ENCODE peak calls at places on chromosomes 1 and 21, in eight cellular contexts. One of them, this sample, is unnamed.

GRCh38 chr1:232891656-232892317 is 58.6 kb upstream of the NTPCR start:
- DNase-seq in OCI-LY7: no peak
- DNase-seq in MM.1S: no peak
- DNase-seq in small intestine: no peak
- DNase-seq in ascending aorta: no peak
- DNase-seq in cardiac muscle cell: no peak
- DNase-seq in heart right ventricle: no peak
- DNase-seq in RWPE2: no peak
- DNase-seq in this sample: no peak

GRCh38 chr1:30467101-30467500 is 256.3 kb downstream of the MATN1 start:
- DNase-seq in OCI-LY7: no peak
- DNase-seq in MM.1S: no peak
- DNase-seq in small intestine: no peak
- DNase-seq in ascending aorta: no peak
- DNase-seq in cardiac muscle cell: no peak
- DNase-seq in heart right ventricle: no peak
- DNase-seq in RWPE2: peak; percentile 16
- DNase-seq in this sample: no peak

GRCh38 chr21:33924766-33925100 is 9.1 kb upstream of the ATP5PO start:
- DNase-seq in OCI-LY7: no peak
- DNase-seq in MM.1S: no peak
- DNase-seq in small intestine: peak; percentile 25
- DNase-seq in ascending aorta: no peak
- DNase-seq in cardiac muscle cell: no peak
- DNase-seq in heart right ventricle: no peak
- DNase-seq in RWPE2: no peak
- DNase-seq in this sample: no peak

GRCh38 chr1:12608311-12608957 is 9.6 kb downstream of the DHRS3 start:
- DNase-seq in OCI-LY7: no peak
- DNase-seq in MM.1S: no peak
- DNase-seq in small intestine: peak; percentile 32
- DNase-seq in ascending aorta: no peak
- DNase-seq in cardiac muscle cell: no peak
- DNase-seq in heart right ventricle: no peak
- DNase-seq in RWPE2: no peak
- DNase-seq in this sample: no peak

GRCh38 chr1:221672160-221672762 is 69.6 kb downstream of the DUSP10 start:
- DNase-seq in OCI-LY7: no peak
- DNase-seq in MM.1S: no peak
- DNase-seq in small intestine: no peak
- DNase-seq in ascending aorta: no peak
- DNase-seq in cardiac muscle cell: no peak
- DNase-seq in heart right ventricle: no peak
- DNase-seq in RWPE2: no peak
- DNase-seq in this sample: no peak

GRCh38 chr1:112818990-112819689 is 104.0 kb upstream of the PPM1J start:
- DNase-seq in OCI-LY7: no peak
- DNase-seq in MM.1S: no peak
- DNase-seq in small intestine: peak; percentile 63
- DNase-seq in ascending aorta: no peak
- DNase-seq in cardiac muscle cell: no peak
- DNase-seq in heart right ventricle: no peak
- DNase-seq in RWPE2: no peak
- DNase-seq in this sample: no peak

GRCh38 chr1:227789042-227789880 is 26.2 kb upstream of the PRSS38 start:
- DNase-seq in OCI-LY7: no peak
- DNase-seq in MM.1S: no peak
- DNase-seq in small intestine: peak; percentile 6
- DNase-seq in ascending aorta: peak; percentile 61
- DNase-seq in cardiac muscle cell: no peak
- DNase-seq in heart right ventricle: no peak
- DNase-seq in RWPE2: no peak
- DNase-seq in this sample: no peak

GRCh38 chr21:8993943-8994639 is 1527.3 kb upstream of the TPTE start:
- DNase-seq in OCI-LY7: no peak
- DNase-seq in MM.1S: no peak
- DNase-seq in small intestine: no peak
- DNase-seq in ascending aorta: no peak
- DNase-seq in cardiac muscle cell: no peak
- DNase-seq in heart right ventricle: no peak
- DNase-seq in RWPE2: no peak
- DNase-seq in this sample: no peak

GRCh38 chr1:236057546-236057945 is 7.3 kb downstream of the NID1 start:
- DNase-seq in OCI-LY7: no peak
- DNase-seq in MM.1S: no peak
- DNase-seq in small intestine: no peak
- DNase-seq in ascending aorta: no peak
- DNase-seq in cardiac muscle cell: no peak
- DNase-seq in heart right ventricle: no peak
- DNase-seq in RWPE2: no peak
- DNase-seq in this sample: no peak
- H3K4me1 ChIP-seq in OCI-LY7: no peaks in the 10 kb centered on the region
- H3K4me1 ChIP-seq in MM.1S: no peaks in the 10 kb centered on the region
- H3K4me1 ChIP-seq in small intestine: no peaks in the 10 kb centered on the region
- H3K4me1 ChIP-seq in ascending aorta: no peaks in the 10 kb centered on the region
- H3K4me1 ChIP-seq in cardiac muscle cell: no peaks in the 10 kb centered on the region
- H3K4me1 ChIP-seq in heart right ventricle: peaks cover 72% of the 10 kb centered on the region
- H3K4me1 ChIP-seq in RWPE2: no peaks in the 10 kb centered on the region
- H3K4me1 ChIP-seq in this sample: peaks cover 8% of the 10 kb centered on the region

DNA sequence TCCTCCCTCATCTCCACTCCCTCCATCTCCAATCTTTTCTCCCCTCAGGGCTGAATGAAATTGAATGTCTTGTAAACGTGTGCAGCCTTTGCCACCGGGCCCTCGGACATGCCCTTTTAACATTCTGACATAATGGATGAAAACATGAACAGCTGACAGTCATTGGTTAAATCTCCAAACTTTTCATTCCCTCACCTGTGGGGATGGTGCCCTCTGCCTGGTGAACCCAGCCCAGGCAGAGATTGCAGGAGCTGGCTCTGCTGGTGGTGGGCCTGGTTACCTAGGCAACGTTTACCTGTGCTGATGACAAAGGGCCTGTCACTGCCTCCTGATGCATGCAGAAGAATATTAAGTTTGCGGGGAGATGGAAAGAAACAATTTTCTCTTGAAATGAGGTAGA is 21.3 kb downstream of the ST6GALNAC3 start:
- DNase-seq in OCI-LY7: no peak
- DNase-seq in MM.1S: no peak
- DNase-seq in small intestine: no peak
- DNase-seq in ascending aorta: no peak
- DNase-seq in cardiac muscle cell: no peak
- DNase-seq in heart right ventricle: no peak
- DNase-seq in RWPE2: no peak
- DNase-seq in this sample: no peak
- H3K27ac ChIP-seq in OCI-LY7: no peak overlapping the region
- H3K27ac ChIP-seq in MM.1S: no peak overlapping the region
- H3K27ac ChIP-seq in small intestine: no peak overlapping the region
- H3K27ac ChIP-seq in ascending aorta: no peak overlapping the region
- H3K27ac ChIP-seq in cardiac muscle cell: no peak overlapping the region
- H3K27ac ChIP-seq in heart right ventricle: no peak overlapping the region
- H3K27ac ChIP-seq in RWPE2: no peak overlapping the region
- H3K27ac ChIP-seq in this sample: no peak overlapping the region

GRCh38 chr1:183032122-183032921 is 9.1 kb downstream of the LAMC1 start:
- DNase-seq in OCI-LY7: no peak
- DNase-seq in MM.1S: no peak
- DNase-seq in small intestine: no peak
- DNase-seq in ascending aorta: no peak
- DNase-seq in cardiac muscle cell: no peak
- DNase-seq in heart right ventricle: no peak
- DNase-seq in RWPE2: no peak
- DNase-seq in this sample: peak; percentile 44
- H3K4me1 ChIP-seq in OCI-LY7: peaks cover 56% of the 10 kb centered on the region
- H3K4me1 ChIP-seq in MM.1S: peaks cover 24% of the 10 kb centered on the region
- H3K4me1 ChIP-seq in small intestine: no peaks in the 10 kb centered on the region
- H3K4me1 ChIP-seq in ascending aorta: no peaks in the 10 kb centered on the region
- H3K4me1 ChIP-seq in cardiac muscle cell: peaks cover 6% of the 10 kb centered on the region
- H3K4me1 ChIP-seq in heart right ventricle: peaks cover 83% of the 10 kb centered on the region
- H3K4me1 ChIP-seq in RWPE2: peaks cover 51% of the 10 kb centered on the region
- H3K4me1 ChIP-seq in this sample: peaks cover 8% of the 10 kb centered on the region

GRCh38 chr1:147545133-147545532 is 3.8 kb downstream of the BCL9 start:
- DNase-seq in OCI-LY7: peak; percentile 90
- DNase-seq in MM.1S: peak; percentile 97
- DNase-seq in small intestine: peak; percentile 45
- DNase-seq in ascending aorta: no peak
- DNase-seq in cardiac muscle cell: no peak
- DNase-seq in heart right ventricle: no peak
- DNase-seq in RWPE2: peak; percentile 82
- DNase-seq in this sample: no peak

GRCh38 chr1:147549526-147549925 is 8.2 kb downstream of the BCL9 start:
- DNase-seq in OCI-LY7: no peak
- DNase-seq in MM.1S: peak; percentile 50
- DNase-seq in small intestine: no peak
- DNase-seq in ascending aorta: no peak
- DNase-seq in cardiac muscle cell: no peak
- DNase-seq in heart right ventricle: no peak
- DNase-seq in RWPE2: no peak
- DNase-seq in this sample: no peak

GRCh38 chr1:147551036-147551435 is 9.7 kb downstream of the BCL9 start:
- DNase-seq in OCI-LY7: no peak
- DNase-seq in MM.1S: no peak
- DNase-seq in small intestine: no peak
- DNase-seq in ascending aorta: no peak
- DNase-seq in cardiac muscle cell: no peak
- DNase-seq in heart right ventricle: no peak
- DNase-seq in RWPE2: no peak
- DNase-seq in this sample: no peak

GRCh38 chr1:147550302-147550937 is 9.1 kb downstream of the BCL9 start:
- DNase-seq in OCI-LY7: no peak
- DNase-seq in MM.1S: no peak
- DNase-seq in small intestine: no peak
- DNase-seq in ascending aorta: no peak
- DNase-seq in cardiac muscle cell: no peak
- DNase-seq in heart right ventricle: no peak
- DNase-seq in RWPE2: no peak
- DNase-seq in this sample: no peak

DNA sequence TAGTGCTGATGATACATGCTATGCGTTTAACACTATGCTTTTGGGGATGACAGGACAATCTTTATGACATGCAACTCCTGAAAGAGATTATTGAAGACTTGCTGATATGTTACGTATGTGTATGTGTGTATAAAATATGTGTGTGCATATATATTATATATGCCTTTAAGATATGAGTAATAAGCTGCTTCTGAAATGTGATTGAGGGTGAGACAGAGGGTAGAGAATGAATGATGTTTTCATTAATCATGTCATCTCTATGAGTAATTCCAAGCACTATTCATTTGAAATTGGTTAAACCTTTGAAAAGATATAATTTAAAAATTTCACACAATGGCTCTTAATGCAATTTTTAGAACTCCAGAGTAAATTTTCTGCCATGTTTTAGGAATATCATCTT is 5.8 kb downstream of the BCL9 start:
- DNase-seq in OCI-LY7: no peak
- DNase-seq in MM.1S: no peak
- DNase-seq in small intestine: no peak
- DNase-seq in ascending aorta: no peak
- DNase-seq in cardiac muscle cell: no peak
- DNase-seq in heart right ventricle: no peak
- DNase-seq in RWPE2: no peak
- DNase-seq in this sample: no peak
- H3K27ac ChIP-seq in OCI-LY7: no peak overlapping the region
- H3K27ac ChIP-seq in MM.1S: no peak overlapping the region
- H3K27ac ChIP-seq in small intestine: no peak overlapping the region
- H3K27ac ChIP-seq in ascending aorta: no peak overlapping the region
- H3K27ac ChIP-seq in cardiac muscle cell: no peak overlapping the region
- H3K27ac ChIP-seq in heart right ventricle: no peak overlapping the region
- H3K27ac ChIP-seq in RWPE2: no peak overlapping the region
- H3K27ac ChIP-seq in this sample: no peak overlapping the region

GRCh38 chr1:57576750-57577149 is 152.9 kb upstream of the DAB1 start:
- DNase-seq in OCI-LY7: no peak
- DNase-seq in MM.1S: no peak
- DNase-seq in small intestine: peak; percentile 85
- DNase-seq in ascending aorta: no peak
- DNase-seq in cardiac muscle cell: no peak
- DNase-seq in heart right ventricle: no peak
- DNase-seq in RWPE2: no peak
- DNase-seq in this sample: no peak
- H3K4me1 ChIP-seq in OCI-LY7: no peaks in the 10 kb centered on the region
- H3K4me1 ChIP-seq in MM.1S: peaks cover 2% of the 10 kb centered on the region
- H3K4me1 ChIP-seq in small intestine: no peaks in the 10 kb centered on the region
- H3K4me1 ChIP-seq in ascending aorta: no peaks in the 10 kb centered on the region
- H3K4me1 ChIP-seq in cardiac muscle cell: no peaks in the 10 kb centered on the region
- H3K4me1 ChIP-seq in heart right ventricle: no peaks in the 10 kb centered on the region
- H3K4me1 ChIP-seq in RWPE2: no peaks in the 10 kb centered on the region
- H3K4me1 ChIP-seq in this sample: no peaks in the 10 kb centered on the region

This sample was measured in ovary.